ENCODE peak calls at places on chromosome 14, in four cellular contexts. One of them, this sample, is unnamed.

GRCh38 chr14:65107200-65107599 is 4.9 kb upstream of the MAX start:
- DNase-seq in H1: no peak
- DNase-seq in K562: peak; percentile 75
- DNase-seq in GM12891: no peak
- DNase-seq in this sample: no peak

GRCh38 chr14:39733741-39734140 is 301.5 kb upstream of the FBXO33 start:
- DNase-seq in H1: no peak
- DNase-seq in K562: no peak
- DNase-seq in GM12891: no peak
- DNase-seq in this sample: no peak

GRCh38 chr14:95295600-95296376 is 23.9 kb downstream of the CLMN start:
- DNase-seq in H1: no peak
- DNase-seq in K562: no peak
- DNase-seq in GM12891: no peak
- DNase-seq in this sample: no peak

GRCh38 chr14:24974591-24975374 is 75.2 kb downstream of the STXBP6 start:
- DNase-seq in H1: no peak
- DNase-seq in K562: no peak
- DNase-seq in GM12891: no peak
- DNase-seq in this sample: no peak

GRCh38 chr14:76456200-76456599 is 80.3 kb downstream of the ESRRB start:
- DNase-seq in H1: no peak
- DNase-seq in K562: peak; percentile 52
- DNase-seq in GM12891: peak; percentile 61
- DNase-seq in this sample: peak; percentile 29

GRCh38 chr14:37201724-37202123 is 4.0 kb downstream of the MIPOL1 start:
- DNase-seq in H1: no peak
- DNase-seq in K562: no peak
- DNase-seq in GM12891: no peak
- DNase-seq in this sample: no peak

GRCh38 chr14:93729993-93730392 is 58.3 kb downstream of the PRIMA1 start:
- DNase-seq in H1: no peak
- DNase-seq in K562: no peak
- DNase-seq in GM12891: no peak
- DNase-seq in this sample: no peak

GRCh38 chr14:32896979-32897723 is 41.5 kb upstream of the NPAS3 start:
- DNase-seq in H1: no peak
- DNase-seq in K562: no peak
- DNase-seq in GM12891: no peak
- DNase-seq in this sample: no peak

GRCh38 chr14:94051115-94051514 is 25.0 kb downstream of the OTUB2 start:
- DNase-seq in H1: no peak
- DNase-seq in K562: peak; percentile 12
- DNase-seq in GM12891: no peak
- DNase-seq in this sample: no peak

GRCh38 chr14:86521032-86521730 is 991.2 kb downstream of the FLRT2 start:
- DNase-seq in H1: no peak
- DNase-seq in K562: no peak
- DNase-seq in GM12891: no peak
- DNase-seq in this sample: no peak

GRCh38 chr14:69693823-69694729 is 72.9 kb upstream of the SRSF5 start:
- DNase-seq in H1: no peak
- DNase-seq in K562: peak; percentile 66
- DNase-seq in GM12891: no peak
- DNase-seq in this sample: no peak

GRCh38 chr14:70359076-70359424 is 433 bp downstream of the COX16 start:
- DNase-seq in H1: no peak
- DNase-seq in K562: no peak
- DNase-seq in GM12891: no peak
- DNase-seq in this sample: no peak

GRCh38 chr14:97848351-97848980 is 1051.3 kb downstream of the VRK1 start:
- DNase-seq in H1: no peak
- DNase-seq in K562: no peak
- DNase-seq in GM12891: no peak
- DNase-seq in this sample: no peak

GRCh38 chr14:50383618-50384225 is 13.0 kb downstream of the CDKL1 start:
- DNase-seq in H1: no peak
- DNase-seq in K562: no peak
- DNase-seq in GM12891: no peak
- DNase-seq in this sample: no peak

GRCh38 chr14:52748647-52749292 is 18.8 kb downstream of the STYX start:
- DNase-seq in H1: no peak
- DNase-seq in K562: no peak
- DNase-seq in GM12891: no peak
- DNase-seq in this sample: no peak

GRCh38 chr14:36344211-36344610 is 23.8 kb upstream of the MBIP start:
- DNase-seq in H1: no peak
- DNase-seq in K562: no peak
- DNase-seq in GM12891: no peak
- DNase-seq in this sample: no peak

GRCh38 chr14:91911474-91912032 is 35.9 kb downstream of the FBLN5 start:
- DNase-seq in H1: peak; percentile 46
- DNase-seq in K562: peak; percentile 43
- DNase-seq in GM12891: peak; percentile 40
- DNase-seq in this sample: no peak

GRCh38 chr14:78752789-78753188 is 582.6 kb downstream of the NRXN3 start:
- DNase-seq in H1: no peak
- DNase-seq in K562: no peak
- DNase-seq in GM12891: no peak
- DNase-seq in this sample: no peak

GRCh38 chr14:66619952-66620351 is 112.0 kb downstream of the GPHN start:
- DNase-seq in H1: no peak
- DNase-seq in K562: no peak
- DNase-seq in GM12891: no peak
- DNase-seq in this sample: no peak

GRCh38 chr14:85634205-85634604 is 104.3 kb downstream of the FLRT2 start:
- DNase-seq in H1: no peak
- DNase-seq in K562: no peak
- DNase-seq in GM12891: no peak
- DNase-seq in this sample: no peak

GRCh38 chr14:59461891-59462290 is 3.3 kb downstream of the GPR135 start:
- DNase-seq in H1: no peak
- DNase-seq in K562: no peak
- DNase-seq in GM12891: no peak
- DNase-seq in this sample: no peak

GRCh38 chr14:63453443-63453936 is 89.7 kb downstream of the PPP2R5E start:
- DNase-seq in H1: no peak
- DNase-seq in K562: peak; percentile 58
- DNase-seq in GM12891: no peak
- DNase-seq in this sample: no peak

GRCh38 chr14:28762949-28763313 is 3.7 kb upstream of the FOXG1 start:
- DNase-seq in H1: no peak
- DNase-seq in K562: no peak
- DNase-seq in GM12891: no peak
- DNase-seq in this sample: no peak

GRCh38 chr14:79861111-79861510 is 350.2 kb downstream of the DIO2 start:
- DNase-seq in H1: no peak
- DNase-seq in K562: no peak
- DNase-seq in GM12891: no peak
- DNase-seq in this sample: no peak

GRCh38 chr14:21136024-21136423 is 19.8 kb downstream of the OR5AU1 start:
- DNase-seq in H1: no peak
- DNase-seq in K562: no peak
- DNase-seq in GM12891: peak; percentile 25
- DNase-seq in this sample: peak; percentile 18

GRCh38 chr14:21498540-21499526 is 12.3 kb downstream of the METTL3 start:
- DNase-seq in H1: no peak
- DNase-seq in K562: peak; percentile 58
- DNase-seq in GM12891: no peak
- DNase-seq in this sample: no peak

GRCh38 chr14:103518416-103519042 is 4.1 kb downstream of the CKB start:
- DNase-seq in H1: no peak
- DNase-seq in K562: peak; percentile 77
- DNase-seq in GM12891: peak; percentile 91
- DNase-seq in this sample: peak; percentile 89

GRCh38 chr14:105491366-105492006 is 440 bp downstream of the TEDC1 start:
- DNase-seq in H1: no peak
- DNase-seq in K562: peak; percentile 86
- DNase-seq in GM12891: peak; percentile 92
- DNase-seq in this sample: peak; percentile 88
- TF ChIP-seq POLR2A in H1: no peak
- TF ChIP-seq POLR2A in K562: peak; percentile 77
- TF ChIP-seq POLR2A in GM12891: no peak
- TF ChIP-seq POLR2A in this sample: no peak

GRCh38 chr14:100020623-100021022 is 44.6 kb upstream of the EVL start:
- DNase-seq in H1: no peak
- DNase-seq in K562: no peak
- DNase-seq in GM12891: no peak
- DNase-seq in this sample: no peak

GRCh38 chr14:100018482-100018881 is 46.7 kb upstream of the EVL start:
- DNase-seq in H1: no peak
- DNase-seq in K562: peak; percentile 43
- DNase-seq in GM12891: no peak
- DNase-seq in this sample: no peak

GRCh38 chr14:100025111-100025510 is 40.1 kb upstream of the EVL start:
- DNase-seq in H1: peak; percentile 29
- DNase-seq in K562: peak; percentile 79
- DNase-seq in GM12891: peak; percentile 25
- DNase-seq in this sample: peak; percentile 25

GRCh38 chr14:100019156-100019882 is 45.9 kb upstream of the EVL start:
- DNase-seq in H1: no peak
- DNase-seq in K562: peak; percentile 46
- DNase-seq in GM12891: no peak
- DNase-seq in this sample: no peak

DNA sequence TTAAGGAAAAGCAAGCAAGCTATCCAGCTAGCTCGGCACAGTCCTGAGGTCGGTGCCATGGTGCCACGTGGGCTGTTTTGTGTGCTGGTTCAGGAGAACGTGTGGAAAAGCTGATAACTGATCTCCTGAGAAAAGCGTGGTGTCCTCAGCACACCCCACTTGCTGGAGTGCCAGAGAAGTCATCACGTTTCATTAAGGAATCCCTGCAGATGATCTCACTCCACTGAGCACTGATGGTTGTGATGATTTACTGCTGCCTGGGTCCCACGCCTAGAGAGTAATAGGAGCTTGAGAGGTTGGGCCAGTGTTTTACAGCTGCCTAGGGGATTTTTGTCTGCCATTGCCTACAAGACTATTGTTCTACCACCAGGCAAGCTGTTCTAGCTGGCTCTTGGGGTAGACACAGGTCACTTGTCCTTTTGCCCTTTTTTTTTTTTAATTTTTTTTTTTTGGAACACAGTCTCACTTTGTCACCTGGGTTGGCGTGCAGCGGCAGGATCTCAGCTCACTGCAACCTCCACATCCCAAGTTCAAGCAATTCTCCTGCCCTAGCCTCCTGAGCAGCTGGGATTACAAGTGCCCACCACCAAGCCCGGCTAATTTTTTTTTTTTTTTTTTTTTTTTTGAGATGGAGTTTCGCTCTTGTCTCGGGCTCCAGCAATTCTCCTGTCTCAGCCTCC is 42.3 kb upstream of the EVL start:
- DNase-seq in H1: no peak
- DNase-seq in K562: peak; percentile 27
- DNase-seq in GM12891: no peak
- DNase-seq in this sample: no peak
- TF ChIP-seq POLR2AphosphoS5 in H1: no peak
- TF ChIP-seq POLR2AphosphoS5 in K562: no peak
- TF ChIP-seq POLR2AphosphoS5 in GM12891: no peak
- TF ChIP-seq POLR2AphosphoS5 in this sample: no peak

DNA sequence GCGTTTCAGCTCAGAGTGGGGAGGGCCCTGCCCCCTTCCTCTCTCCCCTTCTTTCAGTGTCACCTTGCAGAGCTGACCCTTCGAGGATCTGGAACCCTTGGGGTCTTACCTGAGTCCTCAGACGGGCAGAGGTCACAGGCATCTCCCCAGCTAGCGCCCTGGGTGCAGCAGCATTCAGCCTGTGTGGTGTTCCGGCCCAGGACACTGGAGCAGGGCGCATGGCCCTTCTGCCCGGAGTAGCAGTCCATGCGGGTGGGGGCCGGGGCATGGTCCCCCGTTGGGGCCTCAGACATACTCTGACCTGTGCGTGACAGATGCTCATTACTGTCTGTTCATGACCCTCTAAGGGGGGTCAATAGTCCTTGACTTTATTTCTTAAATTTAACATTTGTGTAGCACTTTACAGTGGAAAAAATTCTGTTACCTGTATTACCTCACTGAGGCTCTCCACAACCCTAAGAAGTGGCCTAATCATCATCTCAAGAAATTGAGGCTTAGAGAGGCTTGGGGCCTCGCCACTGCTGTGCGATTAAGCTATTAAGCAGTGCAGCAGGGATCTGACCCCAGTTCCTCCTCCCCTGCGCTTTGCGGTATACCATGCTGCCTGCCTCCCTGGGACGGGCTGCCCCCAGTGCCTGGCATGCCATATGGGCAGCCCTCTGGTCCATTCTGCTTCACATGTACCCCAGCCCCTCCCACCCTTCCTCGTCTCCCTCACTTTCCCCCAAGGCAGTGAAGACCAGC is 11.5 kb downstream of the ISCA2 start:
- DNase-seq in H1: no peak
- DNase-seq in K562: no peak
- DNase-seq in GM12891: no peak
- DNase-seq in this sample: no peak
- TF ChIP-seq TAF1 in H1: no peak
- TF ChIP-seq TAF1 in K562: no peak
- TF ChIP-seq TAF1 in GM12891: no peak
- TF ChIP-seq TAF1 in this sample: no peak

DNA sequence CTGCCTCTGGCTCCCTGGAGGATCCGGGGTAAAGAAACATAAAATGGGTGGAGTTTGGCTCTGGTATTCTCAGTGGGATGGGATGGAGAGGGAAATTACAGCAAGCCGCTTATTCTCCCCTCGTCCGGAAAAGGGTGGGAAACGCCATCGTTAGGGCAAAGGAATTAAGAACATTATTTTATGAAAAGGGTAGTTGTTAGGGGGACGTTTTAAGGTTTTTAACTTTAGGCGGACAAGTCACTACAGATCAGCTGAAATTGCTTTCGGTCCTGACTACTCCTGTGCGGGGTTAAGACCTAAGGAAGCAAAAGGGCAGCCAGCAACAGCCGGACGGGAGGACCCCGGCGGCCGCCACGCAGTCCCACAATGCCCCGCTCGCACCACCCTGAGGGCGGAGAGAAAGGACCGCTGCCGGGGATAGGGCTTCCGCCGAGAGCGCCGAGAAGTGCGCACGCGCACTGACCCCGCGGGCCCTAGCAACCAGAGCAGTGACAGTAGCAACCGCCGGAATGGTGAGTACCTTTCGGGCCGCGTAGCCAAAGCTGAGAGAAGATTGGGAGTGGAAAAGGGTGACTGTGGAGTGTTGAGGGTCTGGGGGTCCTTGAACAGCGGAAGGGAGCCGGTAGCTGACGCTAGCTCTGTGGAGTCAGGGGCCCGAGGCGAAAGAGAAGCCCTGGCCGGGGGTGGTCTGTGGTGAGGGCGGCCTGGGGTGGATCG is at the start of gene DNAL1:
- DNase-seq in H1: peak; percentile 73
- DNase-seq in K562: peak; percentile 93
- DNase-seq in GM12891: peak; percentile 92
- DNase-seq in this sample: peak; percentile 93
- TF ChIP-seq POLR2A in H1: no peak
- TF ChIP-seq POLR2A in K562: peak; percentile 84
- TF ChIP-seq POLR2A in GM12891: peak; percentile 87
- TF ChIP-seq POLR2A in this sample: peak; percentile 84

GRCh38 chr14:22549981-22550670 is 38.9 kb downstream of the DAD1 start:
- DNase-seq in H1: peak; percentile 43
- DNase-seq in K562: peak; percentile 17
- DNase-seq in GM12891: no peak
- DNase-seq in this sample: peak; percentile 46
- TF ChIP-seq POLR2AphosphoS5 in H1: no peak
- TF ChIP-seq POLR2AphosphoS5 in K562: no peak
- TF ChIP-seq POLR2AphosphoS5 in GM12891: peak; percentile 85
- TF ChIP-seq POLR2AphosphoS5 in this sample: peak; percentile 50

This sample was measured in GM12892.